ENCODE peak calls at places on chromosome 10, in four cellular contexts. Q is Karpas-422, H is kidney, R is DND-41. A is an unnamed sample.

GRCh38 chr10:80855348-80855971 is 317.8 kb downstream of the SH2D4B start:
- DNase-seq in Q (peak; percentile 73), H (no peak), R (peak; percentile 5), A (no peak)

GRCh38 chr10:34567854-34568253 is 247.2 kb downstream of the PARD3 start:
- DNase-seq in Q (no peak), H (no peak), R (no peak), A (no peak)

GRCh38 chr10:45154481-45154880 is 153.8 kb downstream of the ZNF22 start:
- DNase-seq in Q (no peak), H (no peak), R (no peak), A (no peak)

GRCh38 chr10:22713853-22714523 is 390 bp downstream of the PIP4K2A start:
- DNase-seq in Q (peak; percentile 74), H (peak; percentile 85), R (peak; percentile 65), A (no peak)

GRCh38 chr10:3926268-3926667 is 141.3 kb upstream of the KLF6 start:
- DNase-seq in Q (no peak), H (no peak), R (peak; percentile 50), A (no peak)

GRCh38 chr10:104339469-104340098 is 1.3 kb upstream of the ITPRIP start:
- DNase-seq in Q (no peak), H (no peak), R (no peak), A (no peak)

GRCh38 chr10:19702215-19702614 is 114.0 kb upstream of the PLXDC2 start:
- DNase-seq in Q (no peak), H (no peak), R (no peak), A (no peak)

GRCh38 chr10:23203369-23204325 is 11.5 kb downstream of the PTF1A start:
- DNase-seq in Q (no peak), H (no peak), R (no peak), A (no peak)

GRCh38 chr10:122279725-122280141 is 8.6 kb downstream of the BTBD16 start:
- DNase-seq in Q (peak; percentile 74), H (peak; percentile 32), R (no peak), A (no peak)

GRCh38 chr10:12960939-12961338 is 40.6 kb downstream of the CCDC3 start:
- DNase-seq in Q (no peak), H (no peak), R (no peak), A (no peak)

GRCh38 chr10:86956841-86957448 is 470 bp downstream of the MMRN2 start:
- DNase-seq in Q (no peak), H (peak; percentile 27), R (no peak), A (no peak)

GRCh38 chr10:35420044-35420443 is 83.7 kb downstream of the CCNY start:
- DNase-seq in Q (no peak), H (no peak), R (no peak), A (no peak)

GRCh38 chr10:75038335-75038734 is 73.1 kb upstream of the SAMD8 start:
- DNase-seq in Q (no peak), H (no peak), R (no peak), A (no peak)

GRCh38 chr10:62619409-62619730 is 185.2 kb upstream of the ADO start:
- DNase-seq in Q (no peak), H (no peak), R (no peak), A (no peak)

GRCh38 chr10:11440250-11441150 is 170.9 kb downstream of the USP6NL start:
- DNase-seq in Q (no peak), H (no peak), R (no peak), A (no peak)

GRCh38 chr10:58979713-58980112 is 196.7 kb upstream of the PHYHIPL start:
- DNase-seq in Q (no peak), H (no peak), R (no peak), A (no peak)

DNA sequence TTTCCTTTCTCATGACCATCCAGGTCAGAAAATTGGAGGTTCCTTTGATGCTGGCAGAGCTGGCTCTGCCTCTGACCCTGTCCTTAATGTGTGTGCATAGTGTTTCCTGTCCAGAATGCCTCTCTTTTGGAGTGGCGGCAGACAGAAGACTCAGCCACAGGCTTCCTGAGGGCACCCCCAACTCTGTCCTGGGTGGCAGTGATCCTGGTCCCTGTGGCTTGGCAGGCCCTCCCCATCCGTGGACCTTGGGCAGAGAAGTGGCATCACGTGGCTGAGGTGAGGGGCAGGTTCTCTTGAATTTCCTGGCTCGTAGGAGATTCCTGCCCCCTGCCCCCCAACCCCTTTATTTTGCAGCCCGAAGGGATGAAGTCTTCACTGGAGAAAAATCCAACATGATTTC is 133.1 kb downstream of the RGS10 start:
- DNase-seq in Q (no peak), H (peak; percentile 65), R (no peak), A (no peak)
- H3K4me1 ChIP-seq in Q (no peaks in the 10 kb centered on the region), H (peaks cover 3% of the 10 kb centered on the region), R (no peaks in the 10 kb centered on the region), A (no peaks in the 10 kb centered on the region)

DNA sequence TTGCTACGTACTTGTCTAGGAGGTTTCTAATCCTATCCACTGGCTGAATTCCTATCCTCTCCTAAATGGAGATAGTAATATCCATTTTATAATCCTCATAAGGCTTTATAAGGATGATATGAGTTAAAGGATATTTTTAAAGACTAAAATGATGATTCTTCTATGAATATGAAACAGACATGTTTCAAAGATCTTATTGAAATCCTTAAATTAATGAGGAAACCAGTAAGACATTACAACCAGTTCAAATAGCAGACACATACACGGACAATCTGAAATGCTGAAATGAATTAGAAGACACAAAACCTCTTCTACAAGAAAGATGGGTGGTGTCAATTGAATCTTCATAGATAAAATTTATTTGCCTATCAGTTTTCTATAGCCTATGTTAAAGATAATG is 132.9 kb upstream of the ANK3 start:
- DNase-seq in Q (no peak), H (no peak), R (no peak), A (no peak)
- H3K27ac ChIP-seq in Q (no peak overlapping the region), H (no peak overlapping the region), R (no peak overlapping the region), A (no peak overlapping the region)

DNA sequence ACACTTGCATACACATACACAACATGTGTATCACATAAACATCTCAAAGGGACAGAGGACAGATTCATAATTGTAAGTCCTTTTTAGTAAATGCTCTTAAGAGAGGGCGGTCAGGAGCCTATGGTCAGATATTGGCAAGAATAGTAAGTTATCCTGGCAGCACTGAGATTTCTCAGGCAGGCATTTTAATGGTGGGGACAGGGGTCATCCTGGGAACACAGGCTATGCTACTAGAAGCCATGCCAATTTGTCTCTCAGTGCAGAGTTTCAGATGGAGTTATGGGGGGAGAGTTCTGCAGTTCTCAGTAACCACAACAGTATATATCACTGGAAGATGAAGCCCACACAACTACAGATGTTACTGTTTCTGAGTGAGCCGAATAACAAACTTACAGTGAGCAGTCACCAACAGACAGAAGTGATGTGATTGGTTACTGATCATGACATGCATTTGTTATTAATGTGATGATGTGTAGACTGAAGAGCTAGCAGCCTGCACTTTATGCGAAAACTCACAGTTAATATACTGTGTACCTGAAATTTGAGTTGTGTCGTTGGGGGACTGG is 16.4 kb downstream of the ZNF487 start:
- DNase-seq in Q (peak; percentile 59), H (no peak), R (peak; percentile 48), A (no peak)
- H3K4me1 ChIP-seq in Q (peaks cover 44% of the 10 kb centered on the region), H (peaks cover 6% of the 10 kb centered on the region), R (peaks cover 54% of the 10 kb centered on the region), A (peaks cover 51% of the 10 kb centered on the region)

GRCh38 chr10:31620236-31621151 is 301.5 kb downstream of the ZEB1 start:
- DNase-seq in Q (peak; percentile 52), H (peak; percentile 75), R (no peak), A (no peak)

GRCh38 chr10:31617767-31618166 is 298.8 kb downstream of the ZEB1 start:
- DNase-seq in Q (no peak), H (no peak), R (no peak), A (no peak)

GRCh38 chr10:31621733-31622132 is 302.7 kb downstream of the ZEB1 start:
- DNase-seq in Q (no peak), H (no peak), R (no peak), A (no peak)

GRCh38 chr10:31618541-31619291 is 299.7 kb downstream of the ZEB1 start:
- DNase-seq in Q (no peak), H (peak; percentile 77), R (no peak), A (no peak)

GRCh38 chr10:31619410-31620095 is 300.5 kb downstream of the ZEB1 start:
- DNase-seq in Q (no peak), H (no peak), R (no peak), A (no peak)
- H3K27ac ChIP-seq in Q (no peak overlapping the region), H (no peak overlapping the region), R (no peak overlapping the region), A (no peak overlapping the region)

GRCh38 chr10:110918633-110919348 is at the start of gene BBIP1:
- DNase-seq in Q (peak; percentile 96), H (peak; percentile 99), R (no peak), A (peak; percentile 98)
- H3K4me1 ChIP-seq in Q (peaks cover 32% of the 10 kb centered on the region), H (peaks cover 11% of the 10 kb centered on the region), R (peaks cover 29% of the 10 kb centered on the region), A (peaks cover 10% of the 10 kb centered on the region)

DNA sequence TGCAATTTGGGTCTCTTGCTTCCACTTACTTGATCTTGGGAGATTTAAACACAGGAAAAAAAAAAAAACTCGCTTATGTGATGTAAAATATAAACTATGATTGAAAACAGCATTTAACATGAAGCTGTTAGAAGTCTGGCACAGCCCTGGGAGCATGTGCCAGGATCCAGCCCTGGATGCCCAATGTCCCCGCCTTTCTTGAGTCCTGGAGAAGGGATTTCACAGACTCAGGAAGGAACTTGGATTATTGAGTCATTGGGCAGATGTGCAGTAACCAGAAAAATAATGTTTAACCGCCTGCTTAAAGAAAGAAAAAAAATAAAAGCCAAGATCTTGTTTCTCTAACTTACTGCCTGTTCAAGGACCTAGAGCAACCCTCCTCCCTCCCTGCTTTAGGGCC is 3.7 kb upstream of the JCAD start:
- DNase-seq in Q (no peak), H (no peak), R (no peak), A (no peak)
- H3K27ac ChIP-seq in Q (no peak overlapping the region), H (no peak overlapping the region), R (no peak overlapping the region), A (no peak overlapping the region)

GRCh38 chr10:48610585-48611093 is 5.8 kb upstream of the ARHGAP22 start:
- DNase-seq in Q (no peak), H (no peak), R (no peak), A (no peak)
- H3K4me1 ChIP-seq in Q (peaks cover 3% of the 10 kb centered on the region), H (no peaks in the 10 kb centered on the region), R (no peaks in the 10 kb centered on the region), A (no peaks in the 10 kb centered on the region)

DNA sequence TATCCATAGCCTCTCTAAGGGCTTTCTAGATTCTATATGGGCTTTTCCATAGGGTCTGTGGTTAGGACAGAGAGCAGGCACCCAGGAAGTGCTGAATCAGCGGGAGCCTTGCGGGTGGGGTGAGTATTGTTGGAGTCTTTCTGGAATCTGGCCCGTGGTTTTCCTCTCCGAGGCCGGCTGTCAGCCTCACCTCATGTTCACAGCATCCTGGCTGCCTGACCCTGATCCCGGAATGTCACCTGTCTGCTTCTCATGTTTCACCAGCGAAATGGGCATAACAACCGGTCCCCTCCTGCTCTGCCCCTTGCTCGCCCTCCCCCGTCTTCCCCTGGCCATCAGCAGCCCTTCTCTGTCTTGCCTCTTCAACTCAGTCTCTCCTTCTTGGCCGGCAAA is 36.5 kb downstream of the DDIT4 start:
- DNase-seq in Q (no peak), H (peak; percentile 60), R (no peak), A (no peak)
- H3K27ac ChIP-seq in Q (no peak overlapping the region), H (no peak overlapping the region), R (peak overlapping the region; percentile 63), A (no peak overlapping the region)